ENCODE peak calls at places on chromosomes 4 and X, in eight cellular contexts. Y, C, N, Z, X, E, S and O are unnamed samples.
A peak's percentile ranks its signal among the peaks of the same experiment; 100 is the strongest.

GRCh38 chr4:168167714-168168284 is 75.5 kb downstream of the ANXA10 start:
- DNase-seq in N (no peak), Y (peak; percentile 59), C (peak; percentile 50), E (peak; percentile 40), X (no peak), S (no peak), Z (no peak), O (no peak)

GRCh38 chr4:7942019-7942556 is 2.4 kb upstream of the AFAP1 start:
- DNase-seq in Z (no peak), Y (no peak), E (no peak), N (no peak), C (no peak), X (no peak), S (no peak), O (no peak)

GRCh38 chr4:7755529-7755928 is 184.1 kb downstream of the AFAP1 start:
- DNase-seq in C (no peak), Y (no peak), N (no peak), E (no peak), Z (no peak), S (no peak), X (no peak), O (no peak)

GRCh38 chr4:187612211-187612780 is 383.3 kb upstream of the ZFP42 start:
- DNase-seq in E (no peak), Y (no peak), N (no peak), X (no peak), Z (no peak), S (no peak), C (no peak), O (no peak)

GRCh38 chr4:137541181-137541580 is 8.9 kb upstream of the PCDH18 start:
- DNase-seq in S (no peak), E (peak; percentile 42), C (no peak), X (no peak), Y (peak; percentile 7), N (no peak), Z (no peak), O (no peak)

GRCh38 chrX:12993823-12994222 is 18.9 kb downstream of the TMSB4X start:
- DNase-seq in N (no peak), S (no peak), C (no peak), X (no peak), Y (no peak), Z (no peak), E (no peak), O (no peak)

GRCh38 chrX:154019633-154020499 is at the start of gene IRAK1:
- DNase-seq in X (no peak), C (peak; percentile 53), Y (peak; percentile 57), E (peak; percentile 56), N (peak; percentile 75), Z (peak; percentile 42), S (no peak), O (peak; percentile 90)

GRCh38 chr4:185235480-185236154 is 26.2 kb downstream of the SNX25 start:
- DNase-seq in N (peak; percentile 77), Y (peak; percentile 55), S (no peak), Z (no peak), C (peak; percentile 84), E (no peak), X (no peak), O (no peak)

GRCh38 chrX:71532078-71532752 is 689 bp upstream of the OGT start:
- DNase-seq in E (peak; percentile 65), X (no peak), Z (no peak), Y (peak; percentile 76), S (peak; percentile 16), C (peak; percentile 44), N (peak; percentile 9), O (no peak)

GRCh38 chr4:64388252-64388651 is 21.0 kb downstream of the TECRL start:
- DNase-seq in S (no peak), C (no peak), N (no peak), X (no peak), E (no peak), Y (no peak), Z (no peak), O (no peak)

GRCh38 chr4:124092101-124093057 is 620.2 kb downstream of the ANKRD50 start:
- DNase-seq in Z (no peak), S (no peak), X (no peak), E (no peak), C (peak; percentile 16), N (no peak), Y (no peak), O (no peak)

GRCh38 chr4:123919576-123920098 is 523.0 kb downstream of the SPRY1 start:
- DNase-seq in N (no peak), C (no peak), S (no peak), X (no peak), Z (no peak), Y (peak; percentile 3), E (no peak), O (no peak)

GRCh38 chrX:6550999-6551398 is 16.1 kb upstream of the VCX3A start:
- DNase-seq in S (no peak), E (no peak), X (no peak), C (no peak), N (no peak), Y (no peak), Z (no peak), O (no peak)

GRCh38 chr4:29263011-29263410 is 1457.2 kb upstream of the PCDH7 start:
- DNase-seq in N (no peak), Z (no peak), X (peak; percentile 11), E (no peak), S (no peak), Y (no peak), C (no peak), O (no peak)

GRCh38 chr4:110275871-110276270 is 77.5 kb upstream of the ELOVL6 start:
- DNase-seq in N (no peak), Z (no peak), E (peak; percentile 28), C (peak; percentile 56), Y (peak; percentile 92), S (no peak), X (no peak), O (no peak)

GRCh38 chrX:130165181-130165702 is 399 bp downstream of the AIFM1 start:
- DNase-seq in Y (peak; percentile 9), E (peak; percentile 24), S (peak; percentile 66), Z (no peak), C (peak; percentile 40), X (no peak), N (no peak), O (no peak)

GRCh38 chr4:2281575-2282343 is 19.9 kb upstream of the MXD4 start:
- DNase-seq in Y (no peak), C (no peak), Z (no peak), X (no peak), E (no peak), N (no peak), S (no peak), O (peak; percentile 67)

GRCh38 chr4:39626261-39626660 is 12.4 kb downstream of the SMIM14 start:
- DNase-seq in Z (no peak), N (no peak), S (no peak), X (no peak), C (no peak), E (no peak), Y (no peak), O (peak; percentile 34)

GRCh38 chr4:114027596-114027995 is 48.1 kb upstream of the ARSJ start:
- DNase-seq in X (no peak), N (no peak), S (no peak), Y (no peak), C (no peak), E (no peak), Z (no peak), O (no peak)

GRCh38 chr4:16067515-16067914 is 16.3 kb downstream of the PROM1 start:
- DNase-seq in N (no peak), S (peak; percentile 55), X (no peak), E (no peak), Y (peak; percentile 22), Z (no peak), C (no peak), O (no peak)

GRCh38 chr4:38223306-38223705 is 263.1 kb downstream of the PTTG2 start:
- DNase-seq in N (no peak), C (no peak), E (no peak), Z (no peak), S (no peak), Y (no peak), X (no peak), O (no peak)

GRCh38 chrX:2330487-2330886 is 170.3 kb downstream of the DHRSX start:
- DNase-seq in C (no peak), Z (no peak), E (no peak), N (no peak), S (no peak), X (no peak), Y (no peak), O (no peak)
- TF ChIP-seq CTCF in C (no peak), Z (no peak), E (no peak), N (no peak), S (no peak), X (no peak), Y (no peak), O (no peak)

GRCh38 chr4:166198921-166199320 is 325.9 kb downstream of the TLL1 start:
- DNase-seq in N (no peak), E (no peak), S (no peak), C (no peak), Z (no peak), X (no peak), Y (no peak), O (no peak)
- TF ChIP-seq CTCF in N (no peak), E (no peak), S (no peak), C (no peak), Z (no peak), X (no peak), Y (no peak), O (no peak)

GRCh38 chrX:111100191-111100590 is 4.2 kb downstream of the PAK3 start:
- DNase-seq in N (peak; percentile 24), C (peak; percentile 7), Y (peak; percentile 18), X (no peak), E (peak; percentile 54), Z (peak; percentile 21), S (no peak), O (peak; percentile 53)
- TF ChIP-seq CTCF in N (peak; percentile 28), C (peak; percentile 29), Y (peak; percentile 37), X (peak; percentile 30), E (peak; percentile 54), Z (no peak), S (no peak), O (no peak)

GRCh38 chr4:10590896-10591295 is 93.7 kb downstream of the CLNK start:
- DNase-seq in N (no peak), C (peak; percentile 48), S (no peak), E (peak; percentile 57), X (no peak), Y (peak; percentile 79), Z (no peak), O (no peak)

GRCh38 chr4:10596586-10597285 is 87.8 kb downstream of the CLNK start:
- DNase-seq in C (peak; percentile 9), N (no peak), S (no peak), Z (no peak), E (no peak), X (no peak), Y (peak; percentile 72), O (no peak)

GRCh38 chr4:10589808-10590207 is 94.8 kb downstream of the CLNK start:
- DNase-seq in Z (no peak), C (peak; percentile 54), E (no peak), S (no peak), Y (no peak), X (no peak), N (no peak), O (no peak)

GRCh38 chr4:10589308-10589707 is 95.3 kb downstream of the CLNK start:
- DNase-seq in Z (no peak), S (no peak), Y (no peak), E (no peak), C (peak; percentile 49), N (no peak), X (no peak), O (no peak)

DNA sequence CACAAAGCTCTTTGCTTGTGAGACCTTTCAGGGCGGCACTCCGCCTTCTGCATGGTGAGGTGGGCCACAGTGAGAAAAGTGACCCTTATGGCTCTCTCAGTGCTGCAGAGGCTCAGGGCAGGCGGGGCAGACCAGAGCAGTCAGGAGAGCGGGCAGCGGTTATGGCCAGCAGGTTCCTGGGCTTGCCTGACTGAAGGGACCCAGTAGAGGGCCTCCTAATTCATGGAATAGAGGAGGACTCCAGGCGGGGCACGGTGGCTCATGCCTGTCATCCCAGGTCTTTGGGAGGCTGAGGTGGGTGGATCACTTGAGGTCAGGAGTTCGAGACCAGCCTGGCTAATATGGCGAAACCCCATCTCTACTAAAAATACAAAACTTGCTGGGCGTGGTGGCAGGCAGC is 91.4 kb downstream of the CLNK start:
- DNase-seq in C (peak; percentile 7), X (no peak), Z (no peak), Y (no peak), N (no peak), S (peak; percentile 20), E (no peak), O (no peak)
- TF ChIP-seq CTCF in C (peak; percentile 24), X (no peak), Z (no peak), Y (no peak), N (no peak), S (no peak), E (no peak), O (no peak)